ENCODE peak calls at places on chromosomes 11 and 22, in six cellular contexts. V is NCI-H1092 treated with DMSO at 0.1 percent for 48 hours, H is endothelial cell, A is epithelial cell of prostate, I is ACHN, Y is ovary. W is an unnamed sample.

GRCh38 chr11:422249-422656 is 7.5 kb upstream of the SIGIRR start:
- DNase-seq in Y (peak), A (no peak), V (no peak), I (no peak), H (no peak), W (no peak)

GRCh38 chr11:49432242-49432848 is 223.9 kb upstream of the FOLH1 start:
- DNase-seq in V (no peak), H (no peak), I (no peak), A (no peak), Y (no peak), W (no peak)

GRCh38 chr11:113876798-113877672 is 1.7 kb upstream of the USP28 start:
- DNase-seq in I (no peak), V (no peak), H (no peak), Y (no peak), A (no peak), W (no peak)

GRCh38 chr11:26901162-26901561 is 92.8 kb upstream of the FIBIN start:
- DNase-seq in I (no peak), V (no peak), Y (no peak), H (no peak), A (no peak), W (peak)

GRCh38 chr22:33851240-33851639 is 69.0 kb downstream of the LARGE1 start:
- DNase-seq in Y (no peak), V (no peak), A (peak), I (no peak), H (no peak), W (no peak)

GRCh38 chr22:19522190-19522880 is 1.9 kb downstream of the CLDN5 start:
- DNase-seq in A (no peak), I (no peak), Y (no peak), V (peak), H (no peak), W (peak)

GRCh38 chr11:119537641-119538253 is 114.8 kb upstream of the THY1 start:
- DNase-seq in V (no peak), A (no peak), I (no peak), Y (no peak), H (no peak), W (no peak)

GRCh38 chr11:119373917-119374631 is 7.4 kb downstream of the USP2 start:
- DNase-seq in V (peak), A (no peak), H (peak), I (peak), Y (peak), W (peak)

GRCh38 chr22:27919943-27920755 is 1.1 kb upstream of the PITPNB start:
- DNase-seq in A (no peak), V (peak), H (peak), I (peak), Y (no peak), W (peak)

GRCh38 chr11:96306933-96307747 is 35.9 kb downstream of the MAML2 start:
- DNase-seq in I (peak), H (peak), A (peak), Y (peak), V (peak), W (peak)

GRCh38 chr11:64362339-64362738 is 3.4 kb downstream of the RPS6KA4 start:
- DNase-seq in V (no peak), A (no peak), H (no peak), I (no peak), Y (no peak), W (no peak)

GRCh38 chr11:74434528-74434927 is 32.8 kb downstream of the KCNE3 start:
- DNase-seq in H (no peak), V (no peak), Y (no peak), I (no peak), A (no peak), W (no peak)

GRCh38 chr22:38219644-38220043 is 17.9 kb downstream of the MAFF start:
- DNase-seq in I (no peak), H (no peak), Y (no peak), A (no peak), V (no peak), W (peak)

GRCh38 chr11:107043242-107043991 is 25.1 kb upstream of the GUCY1A2 start:
- DNase-seq in A (peak), H (no peak), I (peak), Y (no peak), V (no peak), W (no peak)

GRCh38 chr11:8227156-8228152 is 36.2 kb downstream of the LMO1 start:
- DNase-seq in V (no peak), Y (no peak), H (no peak), I (no peak), A (peak), W (peak)

GRCh38 chr11:75625970-75626691 is 42.7 kb downstream of the MAP6 start:
- DNase-seq in V (no peak), Y (no peak), I (peak), A (no peak), H (no peak), W (no peak)

GRCh38 chr22:36164621-36165020 is 4.1 kb upstream of the APOL3 start:
- DNase-seq in H (no peak), A (no peak), V (no peak), Y (no peak), I (no peak), W (no peak)

GRCh38 chr11:71410363-71410966 is 37.7 kb downstream of the DHCR7 start:
- DNase-seq in V (no peak), H (no peak), Y (no peak), A (no peak), I (no peak), W (no peak)

GRCh38 chr22:42794551-42795510 is 62.2 kb downstream of the ARFGAP3 start:
- DNase-seq in V (no peak), Y (peak), I (no peak), A (no peak), H (no peak), W (peak)

GRCh38 chr11:64319421-64319761 is 1.5 kb downstream of the PRDX5 start:
- DNase-seq in A (no peak), I (no peak), H (no peak), Y (peak), V (no peak), W (no peak)

GRCh38 chr11:111697910-111698309 is 68.3 kb downstream of the PPP2R1B start:
- DNase-seq in Y (no peak), H (no peak), V (no peak), A (no peak), I (no peak), W (no peak)

W was measured in NCI-H69.